ENCODE peak calls at places on chromosome 6, in four cellular contexts. One of them, this sample, is unnamed.

GRCh38 chr6:103215835-103216234 is 1643.9 kb downstream of the HACE1 start:
- DNase-seq in tibial nerve: no peak
- DNase-seq in fibroblast of lung: no peak
- DNase-seq in heart left ventricle: no peak
- DNase-seq in this sample: no peak

GRCh38 chr6:169905041-169905807 is 153.8 kb downstream of the ERMARD start:
- DNase-seq in fibroblast of lung: peak; percentile 71
- DNase-seq in tibial nerve: no peak
- DNase-seq in heart left ventricle: no peak
- DNase-seq in this sample: no peak

GRCh38 chr6:63816979-63817436 is 181.4 kb downstream of the PHF3 start:
- DNase-seq in tibial nerve: no peak
- DNase-seq in fibroblast of lung: no peak
- DNase-seq in heart left ventricle: no peak
- DNase-seq in this sample: peak; percentile 34

GRCh38 chr6:2264932-2265331 is 19.5 kb upstream of the GMDS start:
- DNase-seq in fibroblast of lung: peak; percentile 51
- DNase-seq in heart left ventricle: no peak
- DNase-seq in tibial nerve: no peak
- DNase-seq in this sample: no peak

GRCh38 chr6:130742282-130742681 is 84.9 kb upstream of the SMLR1 start:
- DNase-seq in heart left ventricle: no peak
- DNase-seq in fibroblast of lung: peak; percentile 54
- DNase-seq in tibial nerve: no peak
- DNase-seq in this sample: no peak

GRCh38 chr6:10412165-10412947 is 2.5 kb downstream of the TFAP2A start:
- DNase-seq in tibial nerve: no peak
- DNase-seq in heart left ventricle: peak; percentile 71
- DNase-seq in fibroblast of lung: peak; percentile 27
- DNase-seq in this sample: no peak

GRCh38 chr6:169205176-169206160 is 48.2 kb downstream of the THBS2 start:
- DNase-seq in fibroblast of lung: peak; percentile 89
- DNase-seq in heart left ventricle: no peak
- DNase-seq in tibial nerve: no peak
- DNase-seq in this sample: no peak

GRCh38 chr6:141133346-141133745 is 999.4 kb upstream of the GJE1 start:
- DNase-seq in fibroblast of lung: peak; percentile 58
- DNase-seq in heart left ventricle: no peak
- DNase-seq in tibial nerve: no peak
- DNase-seq in this sample: no peak

GRCh38 chr6:26118999-26119398 is 31.8 kb downstream of the HFE start:
- DNase-seq in fibroblast of lung: peak; percentile 94
- DNase-seq in tibial nerve: no peak
- DNase-seq in heart left ventricle: no peak
- DNase-seq in this sample: no peak

GRCh38 chr6:166744654-166745134 is 117.6 kb upstream of the RPS6KA2 start:
- DNase-seq in tibial nerve: no peak
- DNase-seq in fibroblast of lung: no peak
- DNase-seq in heart left ventricle: no peak
- DNase-seq in this sample: no peak

GRCh38 chr6:126886106-126886505 is 232.4 kb upstream of the RSPO3 start:
- DNase-seq in heart left ventricle: no peak
- DNase-seq in tibial nerve: no peak
- DNase-seq in fibroblast of lung: peak; percentile 18
- DNase-seq in this sample: no peak

GRCh38 chr6:22765015-22765414 is 195.6 kb downstream of the HDGFL1 start:
- DNase-seq in tibial nerve: no peak
- DNase-seq in heart left ventricle: no peak
- DNase-seq in fibroblast of lung: peak; percentile 76
- DNase-seq in this sample: no peak

GRCh38 chr6:140871911-140872310 is 1260.8 kb upstream of the GJE1 start:
- DNase-seq in heart left ventricle: no peak
- DNase-seq in tibial nerve: no peak
- DNase-seq in fibroblast of lung: peak; percentile 82
- DNase-seq in this sample: no peak

GRCh38 chr6:5091646-5092045 is 6.5 kb downstream of the PPP1R3G start:
- DNase-seq in tibial nerve: no peak
- DNase-seq in fibroblast of lung: no peak
- DNase-seq in heart left ventricle: no peak
- DNase-seq in this sample: no peak

GRCh38 chr6:38452816-38453215 is 186.9 kb downstream of the BTBD9 start:
- DNase-seq in heart left ventricle: no peak
- DNase-seq in tibial nerve: no peak
- DNase-seq in fibroblast of lung: no peak
- DNase-seq in this sample: no peak

GRCh38 chr6:24743265-24743943 is 24.4 kb upstream of the C6orf62 start:
- DNase-seq in tibial nerve: no peak
- DNase-seq in fibroblast of lung: peak; percentile 98
- DNase-seq in heart left ventricle: no peak
- DNase-seq in this sample: no peak

GRCh38 chr6:111552999-111553398 is 52.7 kb downstream of the TRAF3IP2 start:
- DNase-seq in fibroblast of lung: no peak
- DNase-seq in tibial nerve: no peak
- DNase-seq in heart left ventricle: no peak
- DNase-seq in this sample: no peak
- H3K27ac ChIP-seq in fibroblast of lung: peak overlapping the region; percentile 97
- H3K27ac ChIP-seq in tibial nerve: peak overlapping the region; percentile 78
- H3K27ac ChIP-seq in heart left ventricle: peak overlapping the region; percentile 59
- H3K27ac ChIP-seq in this sample: peak overlapping the region; percentile 71

GRCh38 chr6:29676981-29677601 is 3.9 kb downstream of the ZFP57 start:
- DNase-seq in tibial nerve: no peak
- DNase-seq in heart left ventricle: no peak
- DNase-seq in fibroblast of lung: no peak
- DNase-seq in this sample: no peak
- TF ChIP-seq CTCF in tibial nerve: no peak
- TF ChIP-seq CTCF in heart left ventricle: no peak
- TF ChIP-seq CTCF in fibroblast of lung: no peak
- TF ChIP-seq CTCF in this sample: no peak

GRCh38 chr6:36609582-36609981 is 15.4 kb downstream of the SRSF3 start:
- DNase-seq in tibial nerve: no peak
- DNase-seq in heart left ventricle: no peak
- DNase-seq in fibroblast of lung: no peak
- DNase-seq in this sample: no peak
- H3K27ac ChIP-seq in tibial nerve: no peak overlapping the region
- H3K27ac ChIP-seq in heart left ventricle: peak overlapping the region; percentile 33
- H3K27ac ChIP-seq in fibroblast of lung: no peak overlapping the region
- H3K27ac ChIP-seq in this sample: no peak overlapping the region

DNA sequence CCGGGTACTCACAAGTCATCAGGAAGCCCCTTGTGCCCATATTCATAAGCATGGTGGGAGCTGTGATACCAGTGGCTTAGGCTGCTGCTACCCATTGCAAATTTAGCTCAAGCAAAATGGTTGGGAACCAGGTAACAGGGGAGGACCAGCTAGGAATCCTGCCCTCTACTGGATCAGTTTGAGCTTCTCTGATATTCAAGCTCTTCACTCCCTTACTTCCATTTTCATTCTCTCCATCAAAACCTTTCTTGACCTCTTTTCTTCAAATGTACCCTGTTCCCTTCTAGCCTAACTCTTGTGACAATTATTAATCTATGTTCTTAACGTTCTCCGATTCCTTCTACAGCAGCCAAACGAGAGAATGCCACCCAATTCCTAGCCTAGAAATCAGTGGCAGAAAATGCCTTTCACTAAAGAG is 9.7 kb downstream of the NOL7 start:
- DNase-seq in tibial nerve: no peak
- DNase-seq in heart left ventricle: no peak
- DNase-seq in fibroblast of lung: peak; percentile 34
- DNase-seq in this sample: no peak
- TF ChIP-seq CTCF in tibial nerve: peak; percentile 24
- TF ChIP-seq CTCF in heart left ventricle: peak; percentile 45
- TF ChIP-seq CTCF in fibroblast of lung: peak; percentile 60
- TF ChIP-seq CTCF in this sample: peak; percentile 40

DNA sequence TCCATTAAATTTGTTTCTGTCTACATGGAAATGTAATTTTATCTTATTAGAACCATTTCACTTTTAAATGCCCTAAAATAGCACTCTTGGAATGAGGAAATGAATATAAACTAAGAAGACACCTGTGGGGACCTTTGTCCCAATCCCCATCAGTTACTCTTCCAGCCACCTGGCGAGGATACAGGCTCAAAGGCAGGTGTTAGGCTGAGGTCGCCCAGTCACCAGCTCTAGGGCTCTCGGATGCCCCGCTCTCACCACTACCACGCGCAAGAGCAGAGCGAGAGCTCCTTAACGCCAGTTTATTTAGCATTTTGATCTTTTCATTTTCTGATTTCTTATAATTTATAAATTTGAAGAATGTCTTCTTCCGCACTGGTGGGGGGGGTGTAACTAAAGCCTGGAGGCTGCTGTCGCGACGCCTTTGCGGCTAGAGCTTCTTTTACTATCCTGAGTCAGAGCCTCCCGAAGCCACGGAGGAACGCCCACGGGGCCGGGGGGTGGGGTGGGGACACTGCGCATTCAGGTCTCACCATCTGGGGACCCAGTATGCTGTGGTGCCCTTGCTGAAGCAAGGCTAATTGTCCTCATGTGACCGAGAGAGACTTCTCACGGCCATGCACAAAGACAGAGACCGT is 38.7 kb upstream of the AFDN start:
- DNase-seq in heart left ventricle: no peak
- DNase-seq in fibroblast of lung: peak; percentile 3
- DNase-seq in tibial nerve: no peak
- DNase-seq in this sample: no peak
- H3K27ac ChIP-seq in heart left ventricle: no peak overlapping the region
- H3K27ac ChIP-seq in fibroblast of lung: no peak overlapping the region
- H3K27ac ChIP-seq in tibial nerve: no peak overlapping the region
- H3K27ac ChIP-seq in this sample: no peak overlapping the region

GRCh38 chr6:13248953-13249432 is 79.3 kb downstream of the TBC1D7 start:
- DNase-seq in heart left ventricle: no peak
- DNase-seq in tibial nerve: no peak
- DNase-seq in fibroblast of lung: no peak
- DNase-seq in this sample: no peak

GRCh38 chr6:13249817-13250216 is 78.5 kb downstream of the TBC1D7 start:
- DNase-seq in heart left ventricle: no peak
- DNase-seq in tibial nerve: no peak
- DNase-seq in fibroblast of lung: no peak
- DNase-seq in this sample: no peak

GRCh38 chr6:13253272-13253671 is 75.1 kb downstream of the TBC1D7 start:
- DNase-seq in fibroblast of lung: no peak
- DNase-seq in tibial nerve: no peak
- DNase-seq in heart left ventricle: no peak
- DNase-seq in this sample: no peak

GRCh38 chr6:13250703-13251102 is 77.6 kb downstream of the TBC1D7 start:
- DNase-seq in heart left ventricle: no peak
- DNase-seq in tibial nerve: no peak
- DNase-seq in fibroblast of lung: no peak
- DNase-seq in this sample: no peak

DNA sequence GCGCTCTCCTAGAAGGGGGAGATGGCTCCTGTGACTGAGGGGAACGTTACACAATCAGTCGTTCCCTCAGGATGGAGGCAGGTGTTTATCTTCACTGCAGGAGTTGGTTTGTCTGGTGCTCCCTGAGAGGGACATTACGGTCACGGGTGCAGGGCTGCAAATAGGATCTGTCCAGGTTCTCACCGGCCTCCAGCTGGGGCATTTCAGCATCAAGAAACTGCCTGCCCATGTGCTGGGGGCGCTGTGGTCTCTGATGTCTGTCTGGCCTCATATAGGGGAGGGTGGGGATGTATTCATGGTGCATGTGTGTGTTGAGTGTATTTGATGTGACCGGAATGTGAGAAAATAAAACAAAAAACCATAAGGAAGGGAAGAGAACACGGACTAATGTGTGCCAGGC is 77.1 kb downstream of the TBC1D7 start:
- DNase-seq in fibroblast of lung: no peak
- DNase-seq in heart left ventricle: no peak
- DNase-seq in tibial nerve: no peak
- DNase-seq in this sample: no peak
- TF ChIP-seq CTCF in fibroblast of lung: no peak
- TF ChIP-seq CTCF in heart left ventricle: no peak
- TF ChIP-seq CTCF in tibial nerve: no peak
- TF ChIP-seq CTCF in this sample: no peak

DNA sequence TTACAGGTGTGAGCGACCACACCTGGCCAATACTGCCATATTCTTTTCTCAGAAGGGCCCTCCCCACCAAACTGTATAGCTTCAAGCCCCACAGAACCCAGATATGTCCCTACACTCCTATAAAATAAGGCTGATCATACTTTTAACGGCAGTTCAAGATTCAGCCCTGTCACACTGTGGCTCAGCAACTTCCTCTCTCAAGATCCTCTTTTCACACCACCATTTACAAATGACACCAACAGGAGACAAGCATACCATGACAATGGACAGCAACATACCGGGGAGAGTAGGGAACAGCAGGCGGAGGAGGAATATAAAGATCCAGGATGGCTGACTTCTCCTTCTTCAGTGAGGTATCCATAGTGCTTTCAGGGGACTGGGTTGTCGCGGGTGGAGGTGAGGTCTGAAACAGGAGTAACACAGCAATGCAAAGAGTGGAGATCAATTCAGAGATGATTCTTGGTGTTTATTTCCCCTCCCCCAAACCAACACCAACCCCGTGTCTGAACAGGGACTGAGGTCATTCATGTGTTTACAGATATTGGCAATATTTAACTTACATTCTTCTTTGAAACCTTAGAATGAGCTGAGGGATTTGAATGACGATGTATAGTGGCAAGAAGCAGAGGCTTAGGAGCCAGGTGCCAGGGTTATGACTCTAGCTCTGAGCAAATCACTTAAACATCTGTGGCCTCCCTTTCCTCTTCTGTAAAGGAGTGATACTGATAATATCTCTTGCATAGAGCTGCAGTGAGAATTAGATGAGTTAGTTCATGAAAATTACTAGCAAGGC is 57.6 kb upstream of the IPCEF1 start:
- DNase-seq in fibroblast of lung: peak; percentile 83
- DNase-seq in heart left ventricle: no peak
- DNase-seq in tibial nerve: no peak
- DNase-seq in this sample: no peak
- H3K27ac ChIP-seq in fibroblast of lung: no peak overlapping the region
- H3K27ac ChIP-seq in heart left ventricle: no peak overlapping the region
- H3K27ac ChIP-seq in tibial nerve: no peak overlapping the region
- H3K27ac ChIP-seq in this sample: no peak overlapping the region

GRCh38 chr6:144548525-144548924 is 263.4 kb downstream of the UTRN start:
- DNase-seq in heart left ventricle: no peak
- DNase-seq in tibial nerve: no peak
- DNase-seq in fibroblast of lung: no peak
- DNase-seq in this sample: no peak
- TF ChIP-seq CTCF in heart left ventricle: no peak
- TF ChIP-seq CTCF in tibial nerve: no peak
- TF ChIP-seq CTCF in fibroblast of lung: no peak
- TF ChIP-seq CTCF in this sample: no peak

GRCh38 chr6:73409395-73409794 is 14.8 kb downstream of the DDX43 start:
- DNase-seq in fibroblast of lung: no peak
- DNase-seq in tibial nerve: no peak
- DNase-seq in heart left ventricle: no peak
- DNase-seq in this sample: no peak
- H3K27ac ChIP-seq in fibroblast of lung: no peak overlapping the region
- H3K27ac ChIP-seq in tibial nerve: no peak overlapping the region
- H3K27ac ChIP-seq in heart left ventricle: no peak overlapping the region
- H3K27ac ChIP-seq in this sample: no peak overlapping the region

This sample was measured in dorsolateral prefrontal cortex.